ENCODE peak calls at places on chromosomes 12 and 14, in nine cellular contexts. I is activated CD4-positive, alpha-beta T cell treated with anti-CD3 and anti-CD28 coated beads, Interleukin-2, amount 10 ng/mL, durations not matched to agents 7 days and 5 days; D is NCI-H460; Q is HCT116; X is cardiac septum; L is neural progenitor cell; S is NCI-H1436 treated with DMSO at 0.1 percent for 48 hours; Y is T follicular helper cell; A is GM12878. C is an unnamed sample.

GRCh38 chr14:90491868-90492560 is 95.2 kb downstream of the CALM1 start:
- DNase-seq in Q (no peak), A (no peak), D (no peak), L (no peak), X (no peak), I (no peak), S (no peak), Y (no peak), C (no peak)

GRCh38 chr12:89949457-89950195 is 241.0 kb upstream of the ATP2B1 start:
- DNase-seq in I (peak; percentile 64), S (no peak), L (no peak), Y (peak; percentile 52), D (peak; percentile 95), X (no peak), Q (no peak), A (peak; percentile 83), C (peak; percentile 13)

GRCh38 chr12:65533177-65533883 is 254.8 kb downstream of the MSRB3 start:
- DNase-seq in S (no peak), X (no peak), Y (no peak), D (no peak), L (no peak), I (no peak), Q (peak; percentile 95), A (no peak), C (no peak)

GRCh38 chr12:32697445-32697844 is 18.3 kb downstream of the DNM1L start:
- DNase-seq in L (no peak), D (no peak), S (no peak), X (no peak), Q (no peak), Y (no peak), A (no peak), I (no peak), C (no peak)

GRCh38 chr14:63362305-63362914 is 43.7 kb upstream of the GPHB5 start:
- DNase-seq in Y (no peak), A (no peak), I (no peak), S (peak; percentile 72), L (peak; percentile 50), Q (no peak), D (no peak), X (no peak), C (no peak)

GRCh38 chr12:96456265-96456974 is 33.0 kb upstream of the CFAP54 start:
- DNase-seq in Y (no peak), X (no peak), Q (no peak), S (no peak), I (no peak), D (no peak), A (peak; percentile 62), L (no peak), C (no peak)

GRCh38 chr12:100154472-100155247 is 12.0 kb upstream of the BLTP3B start:
- DNase-seq in L (peak; percentile 82), S (no peak), Y (peak; percentile 49), X (peak; percentile 90), A (no peak), D (peak; percentile 68), I (peak; percentile 77), Q (peak; percentile 62), C (peak; percentile 58)

GRCh38 chr14:67763158-67763822 is 53.1 kb downstream of the ZFYVE26 start:
- DNase-seq in I (no peak), L (no peak), Q (no peak), A (no peak), X (no peak), D (no peak), S (no peak), Y (no peak), C (no peak)

GRCh38 chr12:10366875-10367274 is 23.0 kb downstream of the KLRK1 start:
- DNase-seq in Y (no peak), L (no peak), X (no peak), Q (no peak), D (no peak), A (no peak), S (no peak), I (no peak), C (no peak)

GRCh38 chr12:85568395-85569103 is 267.7 kb downstream of the RASSF9 start:
- DNase-seq in Q (no peak), I (no peak), L (peak; percentile 4), D (no peak), Y (no peak), S (no peak), A (no peak), X (peak; percentile 75), C (no peak)

GRCh38 chr12:80776706-80777105 is 60.0 kb downstream of the MYF5 start:
- DNase-seq in I (no peak), X (no peak), L (no peak), S (no peak), A (no peak), D (no peak), Y (no peak), Q (no peak), C (no peak)

GRCh38 chr12:91628656-91629055 is 446.0 kb upstream of the DCN start:
- DNase-seq in Y (no peak), I (no peak), S (no peak), L (no peak), D (no peak), X (no peak), A (no peak), Q (no peak), C (no peak)

GRCh38 chr12:68224613-68225285 is 861 bp downstream of the IL26 start:
- DNase-seq in L (no peak), D (no peak), S (no peak), X (no peak), I (no peak), Y (no peak), Q (no peak), A (no peak), C (no peak)

GRCh38 chr12:86613306-86613705 is 357.1 kb upstream of the MGAT4C start:
- DNase-seq in A (no peak), Y (no peak), D (peak; percentile 9), L (no peak), I (no peak), Q (no peak), S (no peak), X (no peak), C (no peak)

GRCh38 chr14:105065280-105066228 is at the start of gene GPR132:
- DNase-seq in A (peak; percentile 93), D (no peak), I (peak; percentile 97), S (no peak), Q (no peak), X (peak; percentile 92), Y (peak; percentile 90), L (no peak), C (peak; percentile 84)

GRCh38 chr12:120468271-120468845 is 1.2 kb downstream of the SRSF9 start:
- DNase-seq in X (no peak), Q (no peak), A (no peak), Y (no peak), S (no peak), D (no peak), L (peak; percentile 67), I (peak; percentile 24), C (no peak)

GRCh38 chr14:101114726-101115481 is 211.4 kb upstream of the RTL1 start:
- DNase-seq in I (no peak), X (no peak), D (no peak), A (no peak), Y (no peak), L (no peak), S (no peak), Q (no peak), C (no peak)

GRCh38 chr12:125159687-125160086 is 94.5 kb downstream of the AACS start:
- DNase-seq in S (no peak), A (no peak), L (peak; percentile 12), Y (no peak), X (no peak), D (no peak), Q (no peak), I (no peak), C (no peak)

GRCh38 chr14:105534586-105534985 is 8.2 kb downstream of the TMEM121 start:
- DNase-seq in A (no peak), Y (no peak), L (no peak), X (no peak), S (no peak), D (no peak), Q (no peak), I (no peak), C (no peak)

GRCh38 chr12:100554608-100555077 is 18.8 kb upstream of the GAS2L3 start:
- DNase-seq in S (peak; percentile 43), I (peak; percentile 11), Y (no peak), A (no peak), L (peak; percentile 82), X (no peak), D (peak; percentile 84), Q (peak; percentile 86), C (no peak)

GRCh38 chr12:32981139-32981538 is 84.6 kb upstream of the PKP2 start:
- DNase-seq in I (no peak), A (no peak), L (no peak), S (no peak), Y (no peak), D (no peak), Q (no peak), X (no peak), C (no peak)

GRCh38 chr12:127230843-127231260 is 1036.1 kb upstream of the TMEM132C start:
- DNase-seq in L (no peak), S (no peak), Q (peak; percentile 48), I (no peak), A (no peak), D (no peak), Y (no peak), X (no peak), C (no peak)

GRCh38 chr14:23365353-23366162 is 586 bp upstream of the EFS start:
- DNase-seq in D (no peak), S (no peak), L (peak; percentile 68), I (no peak), A (no peak), Y (no peak), X (no peak), Q (no peak), C (no peak)

C was measured in effector CD8-positive, alpha-beta T cell.